ENCODE peak calls at places on chromosome 17, in eight cellular contexts. Y, O, W, F, V, D, X and P are unnamed samples.

GRCh38 chr17:45705123-45706009 is 78.8 kb upstream of the CRHR1 start:
- DNase-seq in O (no peak), V (peak; percentile 10), F (no peak), Y (no peak), X (no peak), D (peak; percentile 84), W (no peak), P (no peak)

GRCh38 chr17:61157246-61157887 is 242.3 kb upstream of the TBX2 start:
- DNase-seq in X (no peak), F (no peak), D (peak; percentile 42), O (no peak), V (peak; percentile 42), W (no peak), Y (no peak), P (peak; percentile 62)

GRCh38 chr17:44105483-44105882 is 18.0 kb downstream of the HDAC5 start:
- DNase-seq in Y (no peak), D (no peak), V (no peak), O (no peak), W (no peak), F (no peak), X (no peak), P (no peak)

GRCh38 chr17:60383379-60383778 is 8.6 kb downstream of the USP32 start:
- DNase-seq in D (no peak), V (no peak), X (no peak), O (no peak), F (no peak), Y (no peak), W (no peak), P (no peak)

GRCh38 chr17:56018202-56018601 is 135.1 kb upstream of the ANKFN1 start:
- DNase-seq in V (no peak), W (no peak), F (no peak), X (no peak), D (no peak), Y (no peak), O (no peak), P (no peak)

GRCh38 chr17:44942456-44942855 is 5.1 kb downstream of the KIF18B start:
- DNase-seq in F (no peak), O (no peak), D (no peak), W (no peak), X (no peak), V (no peak), Y (no peak), P (no peak)

GRCh38 chr17:19724501-19725420 is 8.4 kb upstream of the SLC47A2 start:
- DNase-seq in F (no peak), D (no peak), W (no peak), Y (no peak), V (no peak), X (peak; percentile 63), O (no peak), P (no peak)

GRCh38 chr17:35171834-35172233 is 22.4 kb downstream of the SLC35G3 start:
- DNase-seq in F (no peak), Y (no peak), V (no peak), O (no peak), W (no peak), X (no peak), D (no peak), P (no peak)

GRCh38 chr17:28545787-28546415 is 6.5 kb downstream of the UNC119 start:
- DNase-seq in Y (no peak), F (no peak), O (no peak), W (no peak), X (no peak), V (no peak), D (no peak), P (no peak)

GRCh38 chr17:57594767-57595166 is 150.3 kb downstream of the CCDC182 start:
- DNase-seq in O (no peak), V (no peak), Y (no peak), D (no peak), F (no peak), X (no peak), W (no peak), P (no peak)
- TF ChIP-seq CTCF in O (no peak), V (no peak), Y (no peak), D (no peak), F (no peak), X (no peak), W (no peak), P (no peak)

GRCh38 chr17:80970762-80971703 is 20.6 kb upstream of the CHMP6 start:
- DNase-seq in W (no peak), O (no peak), D (no peak), F (no peak), X (no peak), V (no peak), Y (no peak), P (no peak)
- TF ChIP-seq CTCF in W (no peak), O (no peak), D (no peak), F (no peak), X (peak; percentile 37), V (no peak), Y (no peak), P (no peak)

GRCh38 chr17:78174332-78174869 is 6.0 kb downstream of the SYNGR2 start:
- DNase-seq in Y (no peak), W (no peak), O (no peak), F (no peak), X (peak; percentile 58), V (no peak), D (no peak), P (peak; percentile 8)
- TF ChIP-seq CTCF in Y (no peak), W (no peak), O (peak; percentile 24), F (no peak), X (no peak), V (no peak), D (no peak), P (peak; percentile 13)

DNA sequence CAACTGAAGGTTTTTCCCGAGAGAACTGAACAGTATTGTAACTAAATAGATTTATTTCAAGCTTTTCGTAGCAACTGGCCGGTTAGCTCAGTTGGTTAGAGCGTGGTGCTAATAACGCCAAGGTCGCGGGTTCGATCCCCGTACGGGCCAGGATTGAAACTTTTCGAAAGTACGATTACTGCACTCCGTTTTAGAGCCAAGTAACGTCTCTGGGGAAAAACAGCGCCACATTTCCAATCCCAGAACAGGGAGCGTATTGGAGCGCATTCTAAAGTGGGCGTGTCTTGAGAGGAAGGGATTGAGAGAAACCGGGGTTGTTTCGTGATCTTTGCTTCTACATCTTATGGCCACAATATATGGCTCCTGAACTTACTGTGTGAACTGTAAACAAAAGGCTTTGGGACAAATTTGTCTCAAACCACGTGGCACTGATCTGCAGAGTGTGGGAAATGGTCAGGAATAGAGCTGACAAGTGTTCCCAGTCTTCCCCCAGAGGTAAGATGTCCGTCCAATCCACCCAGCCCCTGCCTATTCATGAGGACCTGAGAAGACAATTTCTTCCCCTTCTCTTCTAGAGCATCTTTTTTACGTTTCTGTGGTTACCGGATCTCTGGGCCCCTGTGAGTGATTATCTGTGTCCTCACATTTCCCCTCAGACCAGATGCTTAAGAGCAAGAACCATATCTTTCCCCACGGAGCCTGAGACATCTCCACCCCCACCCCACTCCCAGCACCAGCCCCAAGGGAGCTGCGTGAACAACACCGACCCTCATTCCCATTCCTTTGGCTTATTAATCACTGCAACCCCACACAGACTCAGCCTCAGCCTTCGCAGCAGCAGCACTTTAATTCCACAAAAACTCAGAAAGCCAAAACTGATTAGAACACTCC is 2.2 kb downstream of the BORCS6 start:
- DNase-seq in Y (peak; percentile 95), V (peak; percentile 100), O (peak; percentile 67), D (peak; percentile 97), W (peak; percentile 93), X (peak; percentile 87), F (peak; percentile 90), P (peak; percentile 99)
- TF ChIP-seq CTCF in Y (no peak), V (no peak), O (peak; percentile 15), D (no peak), W (peak; percentile 12), X (no peak), F (no peak), P (no peak)

DNA sequence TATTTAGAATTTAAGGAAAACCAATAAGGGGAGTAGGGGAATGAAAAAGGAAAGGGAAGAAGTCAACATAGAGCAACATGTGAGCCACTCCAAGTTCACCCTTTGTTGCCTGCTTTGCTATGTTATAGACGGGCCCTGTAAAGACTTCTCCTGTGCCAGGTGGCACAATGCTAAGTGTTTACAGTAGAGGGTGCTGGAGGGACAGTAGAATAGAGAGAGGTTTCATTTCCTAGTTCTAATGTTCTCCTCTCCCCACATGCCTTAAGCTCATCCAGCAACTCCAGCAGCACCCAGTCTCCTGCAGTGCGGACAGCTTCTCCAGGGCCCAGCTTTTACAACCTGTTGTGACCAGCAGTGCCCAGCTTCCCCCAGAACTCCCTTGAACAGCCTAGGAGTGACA is 468.0 kb downstream of the HS3ST3B1 start:
- DNase-seq in V (no peak), X (no peak), D (no peak), F (no peak), W (peak; percentile 22), Y (no peak), O (no peak), P (no peak)
- TF ChIP-seq CTCF in V (no peak), X (no peak), D (no peak), F (no peak), W (peak; percentile 54), Y (no peak), O (no peak), P (no peak)

GRCh38 chr17:37506678-37507077 is 17.0 kb downstream of the DUSP14 start:
- DNase-seq in D (peak; percentile 83), Y (no peak), O (no peak), F (peak; percentile 57), W (peak; percentile 49), X (peak; percentile 14), V (peak; percentile 43), P (no peak)
- TF ChIP-seq CTCF in D (peak; percentile 41), Y (peak; percentile 56), O (no peak), F (peak; percentile 69), W (peak; percentile 72), X (peak; percentile 27), V (peak; percentile 63), P (peak; percentile 72)